ENCODE peak calls at places on chromosome 5, in eight cellular contexts. X, B, E, A, J, W, Z and N are unnamed samples.

GRCh38 chr5:132830436-132831094 is at the start of gene SHROOM1:
- DNase-seq in Z (no peak), X (no peak), J (peak; percentile 55), B (peak; percentile 71), W (peak; percentile 34), A (peak; percentile 88), E (no peak), N (no peak)

GRCh38 chr5:1437452-1437851 is 7.8 kb downstream of the SLC6A3 start:
- DNase-seq in W (peak; percentile 74), B (no peak), A (peak; percentile 67), X (no peak), Z (no peak), E (peak; percentile 16), J (peak; percentile 1), N (no peak)

GRCh38 chr5:82259172-82259800 is 18.9 kb downstream of the RPS23 start:
- DNase-seq in Z (no peak), E (no peak), J (no peak), A (peak; percentile 13), W (no peak), X (no peak), B (no peak), N (peak; percentile 34)

GRCh38 chr5:39422036-39422606 is 2.7 kb downstream of the DAB2 start:
- DNase-seq in X (no peak), W (no peak), E (no peak), J (no peak), A (no peak), Z (no peak), B (no peak), N (no peak)

GRCh38 chr5:106940986-106941385 is 729.8 kb downstream of the EFNA5 start:
- DNase-seq in A (peak; percentile 65), E (no peak), B (no peak), X (no peak), J (no peak), W (no peak), Z (no peak), N (no peak)

GRCh38 chr5:159100928-159101646 is 1.4 kb upstream of the EBF1 start:
- DNase-seq in W (no peak), Z (no peak), E (no peak), J (no peak), X (no peak), B (no peak), A (no peak), N (no peak)

GRCh38 chr5:167819406-167819805 is 472.0 kb upstream of the WWC1 start:
- DNase-seq in B (no peak), J (no peak), Z (no peak), A (no peak), E (no peak), W (no peak), X (no peak), N (no peak)

GRCh38 chr5:137433539-137433938 is 65.6 kb downstream of the SPOCK1 start:
- DNase-seq in X (no peak), E (no peak), Z (no peak), B (no peak), A (no peak), J (no peak), W (no peak), N (no peak)

GRCh38 chr5:52725065-52725746 is 62.5 kb upstream of the ITGA1 start:
- DNase-seq in W (peak; percentile 61), J (peak; percentile 52), Z (no peak), X (peak; percentile 49), A (peak; percentile 72), B (peak; percentile 12), E (no peak), N (no peak)

GRCh38 chr5:6333182-6333905 is 45.0 kb downstream of the MED10 start:
- DNase-seq in B (no peak), E (no peak), J (no peak), X (no peak), Z (no peak), W (no peak), A (no peak), N (no peak)

GRCh38 chr5:15263406-15263805 is 236.6 kb upstream of the FBXL7 start:
- DNase-seq in W (no peak), A (no peak), J (no peak), B (no peak), E (no peak), Z (no peak), X (no peak), N (no peak)

GRCh38 chr5:75239681-75240080 is 3.0 kb upstream of the ANKRD31 start:
- DNase-seq in E (no peak), B (no peak), J (no peak), X (no peak), A (peak; percentile 11), Z (no peak), W (no peak), N (no peak)

GRCh38 chr5:175354961-175355360 is 89.0 kb downstream of the DRD1 start:
- DNase-seq in A (no peak), E (no peak), J (no peak), Z (no peak), W (no peak), B (no peak), X (no peak), N (no peak)

GRCh38 chr5:13244151-13244550 is 700.3 kb downstream of the DNAH5 start:
- DNase-seq in J (no peak), Z (no peak), A (no peak), E (no peak), X (no peak), B (no peak), W (no peak), N (no peak)

GRCh38 chr5:57476743-57477142 is 5.9 kb downstream of the ACTBL2 start:
- DNase-seq in J (no peak), A (no peak), X (no peak), Z (no peak), W (no peak), E (no peak), B (no peak), N (no peak)

GRCh38 chr5:178120661-178121357 is 7.5 kb downstream of the N4BP3 start:
- DNase-seq in A (peak; percentile 73), J (peak; percentile 82), Z (no peak), E (no peak), W (peak; percentile 96), B (peak; percentile 80), X (peak; percentile 78), N (peak; percentile 59)

GRCh38 chr5:73943375-73943774 is 317.4 kb downstream of the ARHGEF28 start:
- DNase-seq in J (no peak), Z (no peak), X (no peak), B (no peak), E (no peak), W (no peak), A (no peak), N (no peak)

GRCh38 chr5:146240951-146241350 is 37.5 kb downstream of the RBM27 start:
- DNase-seq in B (no peak), A (no peak), X (no peak), W (no peak), Z (no peak), J (no peak), E (peak; percentile 43), N (no peak)

GRCh38 chr5:6752782-6753181 is 39.5 kb downstream of the TENT4A start:
- DNase-seq in W (no peak), J (no peak), X (no peak), Z (no peak), E (no peak), B (no peak), A (no peak), N (no peak)

GRCh38 chr5:169521366-169521983 is 62.1 kb upstream of the SPDL1 start:
- DNase-seq in J (peak; percentile 54), A (no peak), Z (no peak), X (no peak), B (peak; percentile 71), E (no peak), W (no peak), N (no peak)

GRCh38 chr5:137144656-137145055 is 354.5 kb downstream of the SPOCK1 start:
- DNase-seq in A (no peak), E (no peak), X (no peak), J (no peak), B (no peak), Z (no peak), W (no peak), N (no peak)

GRCh38 chr5:147310059-147310704 is 75.4 kb downstream of the STK32A start:
- DNase-seq in E (peak; percentile 34), J (peak; percentile 88), W (peak; percentile 66), B (no peak), X (no peak), Z (no peak), A (no peak), N (peak; percentile 51)

GRCh38 chr5:140671472-140672210 is 1.7 kb downstream of the DND1 start:
- DNase-seq in B (no peak), J (no peak), E (no peak), W (no peak), Z (no peak), X (no peak), A (no peak), N (no peak)

GRCh38 chr5:179762079-179762780 is 29.6 kb downstream of the MAML1 start:
- DNase-seq in X (no peak), W (peak; percentile 86), B (no peak), E (no peak), Z (no peak), A (peak; percentile 22), J (no peak), N (peak; percentile 4)

GRCh38 chr5:137487600-137487999 is 11.5 kb downstream of the SPOCK1 start:
- DNase-seq in W (no peak), J (no peak), Z (no peak), A (no peak), E (peak; percentile 89), B (no peak), X (no peak), N (no peak)

GRCh38 chr5:76943006-76943405 is 9.8 kb upstream of the CRHBP start:
- DNase-seq in A (no peak), Z (no peak), W (no peak), J (no peak), B (no peak), E (no peak), X (no peak), N (no peak)

GRCh38 chr5:58410441-58410840 is 49.4 kb downstream of the PLK2 start:
- DNase-seq in Z (no peak), A (peak; percentile 48), E (peak; percentile 60), X (no peak), B (peak; percentile 13), J (no peak), W (no peak), N (no peak)

GRCh38 chr5:64773533-64773932 is 4.8 kb downstream of the CWC27 start:
- DNase-seq in B (no peak), E (no peak), Z (no peak), A (no peak), X (no peak), J (no peak), W (no peak), N (no peak)

GRCh38 chr5:80346055-80346454 is 26.3 kb downstream of the SPZ1 start:
- DNase-seq in E (no peak), A (peak; percentile 47), W (peak; percentile 25), X (peak; percentile 4), J (no peak), B (no peak), Z (no peak), N (no peak)

GRCh38 chr5:116771466-116772151 is 197.0 kb upstream of the SEMA6A start:
- DNase-seq in E (no peak), Z (no peak), J (no peak), X (no peak), B (no peak), A (no peak), W (no peak), N (no peak)

GRCh38 chr5:96228449-96228848 is 204.6 kb downstream of the PCSK1 start:
- DNase-seq in A (no peak), E (no peak), W (no peak), J (no peak), B (no peak), X (no peak), Z (no peak), N (no peak)

GRCh38 chr5:142529626-142530278 is 156.1 kb downstream of the FGF1 start:
- DNase-seq in J (no peak), B (no peak), E (no peak), Z (no peak), W (no peak), A (no peak), X (no peak), N (no peak)

GRCh38 chr5:43066231-43066798 is 26.2 kb upstream of the ANXA2R start:
- DNase-seq in E (no peak), A (peak; percentile 85), J (peak; percentile 74), B (peak; percentile 66), Z (peak; percentile 42), X (peak; percentile 67), W (peak; percentile 71), N (peak; percentile 81)

GRCh38 chr5:74630387-74631087 is 10.0 kb downstream of the ENC1 start:
- DNase-seq in W (no peak), E (peak; percentile 79), B (no peak), Z (no peak), J (no peak), X (no peak), A (no peak), N (no peak)